ENCODE peak calls at places on chromosomes 7 and 10, in nine cellular contexts. One of them, this sample, is unnamed.

GRCh38 chr10:28253174-28253783 is 49.6 kb downstream of the MPP7 start:
- DNase-seq in CD8-positive, alpha-beta memory T cell: no peak
- DNase-seq in sigmoid colon: no peak
- DNase-seq in K562: no peak
- DNase-seq in transverse colon: no peak
- DNase-seq in CD8-positive, alpha-beta T cell: no peak
- DNase-seq in HepG2: no peak
- DNase-seq in DND-41: no peak
- DNase-seq in AG04450: no peak
- DNase-seq in this sample: no peak

GRCh38 chr7:3266240-3266639 is 34.8 kb upstream of the SDK1 start:
- DNase-seq in CD8-positive, alpha-beta memory T cell: no peak
- DNase-seq in sigmoid colon: no peak
- DNase-seq in K562: no peak
- DNase-seq in transverse colon: no peak
- DNase-seq in CD8-positive, alpha-beta T cell: no peak
- DNase-seq in HepG2: no peak
- DNase-seq in DND-41: no peak
- DNase-seq in AG04450: no peak
- DNase-seq in this sample: no peak

GRCh38 chr10:3853547-3853989 is 68.6 kb upstream of the KLF6 start:
- DNase-seq in CD8-positive, alpha-beta memory T cell: no peak
- DNase-seq in sigmoid colon: peak
- DNase-seq in K562: no peak
- DNase-seq in transverse colon: peak
- DNase-seq in CD8-positive, alpha-beta T cell: no peak
- DNase-seq in HepG2: no peak
- DNase-seq in DND-41: no peak
- DNase-seq in AG04450: no peak
- DNase-seq in this sample: no peak

GRCh38 chr7:120740348-120740747 is 117.6 kb downstream of the TSPAN12 start:
- DNase-seq in CD8-positive, alpha-beta memory T cell: no peak
- DNase-seq in sigmoid colon: no peak
- DNase-seq in K562: no peak
- DNase-seq in transverse colon: no peak
- DNase-seq in CD8-positive, alpha-beta T cell: no peak
- DNase-seq in HepG2: no peak
- DNase-seq in DND-41: no peak
- DNase-seq in AG04450: no peak
- DNase-seq in this sample: no peak

GRCh38 chr10:89440262-89440661 is 25.9 kb downstream of the IFIT5 start:
- DNase-seq in CD8-positive, alpha-beta memory T cell: no peak
- DNase-seq in sigmoid colon: no peak
- DNase-seq in K562: no peak
- DNase-seq in transverse colon: no peak
- DNase-seq in CD8-positive, alpha-beta T cell: no peak
- DNase-seq in HepG2: no peak
- DNase-seq in DND-41: no peak
- DNase-seq in AG04450: no peak
- DNase-seq in this sample: no peak

GRCh38 chr7:128137096-128137655 is 103.9 kb upstream of the LEP start:
- DNase-seq in CD8-positive, alpha-beta memory T cell: no peak
- DNase-seq in sigmoid colon: no peak
- DNase-seq in K562: no peak
- DNase-seq in transverse colon: no peak
- DNase-seq in CD8-positive, alpha-beta T cell: no peak
- DNase-seq in HepG2: peak
- DNase-seq in DND-41: no peak
- DNase-seq in AG04450: no peak
- DNase-seq in this sample: no peak

GRCh38 chr10:91908358-91909177 is 718 bp downstream of the FGFBP3 start:
- DNase-seq in CD8-positive, alpha-beta memory T cell: peak
- DNase-seq in sigmoid colon: peak
- DNase-seq in K562: peak
- DNase-seq in transverse colon: peak
- DNase-seq in CD8-positive, alpha-beta T cell: peak
- DNase-seq in HepG2: peak
- DNase-seq in DND-41: peak
- DNase-seq in AG04450: no peak
- DNase-seq in this sample: peak

GRCh38 chr7:81780914-81781693 is 11.3 kb upstream of the HGF start:
- DNase-seq in CD8-positive, alpha-beta memory T cell: no peak
- DNase-seq in sigmoid colon: no peak
- DNase-seq in K562: no peak
- DNase-seq in transverse colon: no peak
- DNase-seq in CD8-positive, alpha-beta T cell: no peak
- DNase-seq in HepG2: no peak
- DNase-seq in DND-41: no peak
- DNase-seq in AG04450: no peak
- DNase-seq in this sample: no peak

GRCh38 chr10:67725567-67725966 is 29.6 kb upstream of the CTNNA3 start:
- DNase-seq in CD8-positive, alpha-beta memory T cell: no peak
- DNase-seq in sigmoid colon: no peak
- DNase-seq in K562: no peak
- DNase-seq in transverse colon: no peak
- DNase-seq in CD8-positive, alpha-beta T cell: no peak
- DNase-seq in HepG2: no peak
- DNase-seq in DND-41: no peak
- DNase-seq in AG04450: no peak
- DNase-seq in this sample: no peak

GRCh38 chr7:16670021-16670420 is 24.0 kb downstream of the BZW2 start:
- DNase-seq in CD8-positive, alpha-beta memory T cell: no peak
- DNase-seq in sigmoid colon: no peak
- DNase-seq in K562: no peak
- DNase-seq in transverse colon: no peak
- DNase-seq in CD8-positive, alpha-beta T cell: no peak
- DNase-seq in HepG2: no peak
- DNase-seq in DND-41: no peak
- DNase-seq in AG04450: no peak
- DNase-seq in this sample: no peak
- H3K27ac ChIP-seq in CD8-positive, alpha-beta memory T cell: no peak
- H3K27ac ChIP-seq in sigmoid colon: no peak
- H3K27ac ChIP-seq in K562: no peak
- H3K27ac ChIP-seq in transverse colon: no peak
- H3K27ac ChIP-seq in CD8-positive, alpha-beta T cell: no peak
- H3K27ac ChIP-seq in HepG2: no peak
- H3K27ac ChIP-seq in DND-41: no peak
- H3K27ac ChIP-seq in AG04450: no peak
- H3K27ac ChIP-seq in this sample: peak

GRCh38 chr7:155844526-155844925 is 32.3 kb upstream of the SHH start:
- DNase-seq in CD8-positive, alpha-beta memory T cell: no peak
- DNase-seq in sigmoid colon: peak
- DNase-seq in K562: no peak
- DNase-seq in transverse colon: no peak
- DNase-seq in CD8-positive, alpha-beta T cell: no peak
- DNase-seq in HepG2: no peak
- DNase-seq in DND-41: no peak
- DNase-seq in AG04450: no peak
- DNase-seq in this sample: no peak
- H3K27ac ChIP-seq in CD8-positive, alpha-beta memory T cell: no peak
- H3K27ac ChIP-seq in sigmoid colon: no peak
- H3K27ac ChIP-seq in K562: no peak
- H3K27ac ChIP-seq in transverse colon: peak
- H3K27ac ChIP-seq in CD8-positive, alpha-beta T cell: no peak
- H3K27ac ChIP-seq in HepG2: no peak
- H3K27ac ChIP-seq in DND-41: no peak
- H3K27ac ChIP-seq in AG04450: no peak
- H3K27ac ChIP-seq in this sample: no peak

GRCh38 chr10:30190831-30191552 is 131.6 kb upstream of the JCAD start:
- DNase-seq in CD8-positive, alpha-beta memory T cell: no peak
- DNase-seq in sigmoid colon: no peak
- DNase-seq in K562: no peak
- DNase-seq in transverse colon: no peak
- DNase-seq in CD8-positive, alpha-beta T cell: no peak
- DNase-seq in HepG2: no peak
- DNase-seq in DND-41: no peak
- DNase-seq in AG04450: no peak
- DNase-seq in this sample: no peak

GRCh38 chr10:30187010-30187409 is 127.6 kb upstream of the JCAD start:
- DNase-seq in CD8-positive, alpha-beta memory T cell: no peak
- DNase-seq in sigmoid colon: no peak
- DNase-seq in K562: no peak
- DNase-seq in transverse colon: no peak
- DNase-seq in CD8-positive, alpha-beta T cell: no peak
- DNase-seq in HepG2: no peak
- DNase-seq in DND-41: no peak
- DNase-seq in AG04450: no peak
- DNase-seq in this sample: no peak

GRCh38 chr10:30188101-30188500 is 128.7 kb upstream of the JCAD start:
- DNase-seq in CD8-positive, alpha-beta memory T cell: no peak
- DNase-seq in sigmoid colon: no peak
- DNase-seq in K562: no peak
- DNase-seq in transverse colon: no peak
- DNase-seq in CD8-positive, alpha-beta T cell: no peak
- DNase-seq in HepG2: no peak
- DNase-seq in DND-41: no peak
- DNase-seq in AG04450: no peak
- DNase-seq in this sample: no peak

GRCh38 chr10:30189254-30189583 is 129.8 kb upstream of the JCAD start:
- DNase-seq in CD8-positive, alpha-beta memory T cell: no peak
- DNase-seq in sigmoid colon: no peak
- DNase-seq in K562: no peak
- DNase-seq in transverse colon: no peak
- DNase-seq in CD8-positive, alpha-beta T cell: no peak
- DNase-seq in HepG2: peak
- DNase-seq in DND-41: no peak
- DNase-seq in AG04450: no peak
- DNase-seq in this sample: no peak

DNA sequence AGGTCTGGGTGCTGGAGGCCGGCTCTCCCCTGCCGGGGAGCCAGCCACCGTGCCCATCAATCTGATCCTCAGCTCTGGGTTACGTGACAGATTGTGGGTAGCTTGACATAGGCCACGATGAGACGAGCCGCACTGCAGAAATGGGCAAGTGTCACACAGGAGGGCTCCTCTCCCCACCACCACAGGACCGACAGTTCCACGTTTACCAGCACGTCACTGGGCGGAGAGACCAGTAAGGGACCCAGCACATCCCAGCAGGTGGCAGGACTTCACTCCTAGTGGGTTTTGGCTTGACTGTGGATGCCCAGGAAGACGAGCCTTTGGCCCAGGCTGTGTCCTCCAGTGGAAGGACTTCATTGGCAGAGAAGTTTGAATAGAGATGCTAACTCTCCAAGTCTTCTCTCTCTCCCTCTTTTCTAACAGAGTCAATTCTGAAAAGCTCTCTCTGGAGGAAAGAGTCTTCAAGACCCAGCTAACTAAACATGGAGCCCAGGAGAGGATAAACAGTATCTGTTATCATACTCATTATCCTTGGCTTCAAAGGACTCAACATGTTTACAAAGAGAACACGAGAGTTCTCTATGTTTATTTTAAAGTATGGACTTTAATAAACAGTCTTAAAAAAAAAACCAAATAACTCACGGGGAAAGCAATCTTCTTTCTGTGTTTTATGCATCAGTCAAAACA is 129.3 kb upstream of the JCAD start:
- DNase-seq in CD8-positive, alpha-beta memory T cell: no peak
- DNase-seq in sigmoid colon: no peak
- DNase-seq in K562: no peak
- DNase-seq in transverse colon: no peak
- DNase-seq in CD8-positive, alpha-beta T cell: no peak
- DNase-seq in HepG2: no peak
- DNase-seq in DND-41: no peak
- DNase-seq in AG04450: no peak
- DNase-seq in this sample: no peak
- H3K27ac ChIP-seq in CD8-positive, alpha-beta memory T cell: no peak
- H3K27ac ChIP-seq in sigmoid colon: peak
- H3K27ac ChIP-seq in K562: no peak
- H3K27ac ChIP-seq in transverse colon: peak
- H3K27ac ChIP-seq in CD8-positive, alpha-beta T cell: no peak
- H3K27ac ChIP-seq in HepG2: no peak
- H3K27ac ChIP-seq in DND-41: no peak
- H3K27ac ChIP-seq in AG04450: no peak
- H3K27ac ChIP-seq in this sample: peak

GRCh38 chr7:74582447-74583039 is 75.0 kb upstream of the GTF2I start:
- DNase-seq in CD8-positive, alpha-beta memory T cell: no peak
- DNase-seq in sigmoid colon: no peak
- DNase-seq in K562: no peak
- DNase-seq in transverse colon: no peak
- DNase-seq in CD8-positive, alpha-beta T cell: no peak
- DNase-seq in HepG2: no peak
- DNase-seq in DND-41: no peak
- DNase-seq in AG04450: no peak
- DNase-seq in this sample: no peak

GRCh38 chr7:74586258-74587200 is 71.0 kb upstream of the GTF2I start:
- DNase-seq in CD8-positive, alpha-beta memory T cell: no peak
- DNase-seq in sigmoid colon: peak
- DNase-seq in K562: no peak
- DNase-seq in transverse colon: no peak
- DNase-seq in CD8-positive, alpha-beta T cell: no peak
- DNase-seq in HepG2: no peak
- DNase-seq in DND-41: no peak
- DNase-seq in AG04450: no peak
- DNase-seq in this sample: no peak

GRCh38 chr7:74583630-74584029 is 73.9 kb upstream of the GTF2I start:
- DNase-seq in CD8-positive, alpha-beta memory T cell: no peak
- DNase-seq in sigmoid colon: no peak
- DNase-seq in K562: no peak
- DNase-seq in transverse colon: no peak
- DNase-seq in CD8-positive, alpha-beta T cell: no peak
- DNase-seq in HepG2: no peak
- DNase-seq in DND-41: no peak
- DNase-seq in AG04450: no peak
- DNase-seq in this sample: no peak

GRCh38 chr7:74585844-74586243 is 71.7 kb upstream of the GTF2I start:
- DNase-seq in CD8-positive, alpha-beta memory T cell: no peak
- DNase-seq in sigmoid colon: no peak
- DNase-seq in K562: no peak
- DNase-seq in transverse colon: no peak
- DNase-seq in CD8-positive, alpha-beta T cell: no peak
- DNase-seq in HepG2: no peak
- DNase-seq in DND-41: no peak
- DNase-seq in AG04450: no peak
- DNase-seq in this sample: no peak

DNA sequence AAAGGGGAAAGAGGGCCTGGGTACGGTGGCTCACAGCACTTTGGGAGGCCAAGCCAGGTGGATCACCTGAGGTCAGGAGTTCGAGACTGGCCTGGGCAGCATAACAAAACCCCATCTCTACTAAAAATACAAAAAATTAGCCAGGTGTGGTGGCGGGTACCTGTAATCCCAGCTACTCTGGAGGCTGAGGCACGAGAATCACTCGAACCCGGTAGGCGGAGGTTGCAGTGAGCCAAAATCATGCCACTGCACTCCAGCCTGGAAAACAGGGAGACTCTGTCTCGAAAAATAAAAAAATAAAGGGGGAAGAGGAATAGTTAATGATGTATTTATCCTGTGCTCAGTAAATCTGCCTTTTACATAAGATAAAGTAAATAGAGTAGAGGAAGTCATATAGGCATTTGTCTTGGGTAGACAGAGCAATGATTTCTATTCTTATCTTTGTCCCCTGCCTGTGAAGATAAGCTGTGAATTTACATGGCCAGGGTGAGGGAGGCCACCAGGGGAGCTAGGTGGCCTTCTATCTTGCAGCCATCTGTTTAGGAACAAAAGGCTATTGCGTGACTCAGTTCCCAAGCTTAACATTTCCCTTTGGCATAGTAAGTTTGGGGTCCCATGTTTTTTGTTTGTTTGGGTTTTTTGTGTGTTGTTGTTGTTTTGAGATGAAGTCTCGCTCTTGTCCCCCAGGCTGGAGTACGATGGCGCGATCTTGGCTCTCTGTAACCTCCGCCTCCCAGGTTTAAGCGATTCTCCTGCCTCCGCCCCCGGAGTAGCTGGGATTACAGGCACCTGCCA is 73.2 kb upstream of the GTF2I start:
- DNase-seq in CD8-positive, alpha-beta memory T cell: no peak
- DNase-seq in sigmoid colon: no peak
- DNase-seq in K562: peak
- DNase-seq in transverse colon: no peak
- DNase-seq in CD8-positive, alpha-beta T cell: no peak
- DNase-seq in HepG2: peak
- DNase-seq in DND-41: no peak
- DNase-seq in AG04450: no peak
- DNase-seq in this sample: no peak
- H3K27ac ChIP-seq in CD8-positive, alpha-beta memory T cell: no peak
- H3K27ac ChIP-seq in sigmoid colon: no peak
- H3K27ac ChIP-seq in K562: no peak
- H3K27ac ChIP-seq in transverse colon: no peak
- H3K27ac ChIP-seq in CD8-positive, alpha-beta T cell: no peak
- H3K27ac ChIP-seq in HepG2: peak
- H3K27ac ChIP-seq in DND-41: no peak
- H3K27ac ChIP-seq in AG04450: no peak
- H3K27ac ChIP-seq in this sample: no peak